ENCODE peak calls at places on chromosomes 1 and 21, in six cellular contexts. V, P, C, X, S and I are unnamed samples.
A peak's percentile ranks its signal among the peaks of the same experiment; 100 is the strongest.

GRCh38 chr21:45404726-45405270 is at the start of gene COL18A1:
- DNase-seq in X (peak; percentile 40), S (peak; percentile 41), C (peak; percentile 99), V (peak; percentile 81), P (peak; percentile 67), I (peak; percentile 73)

GRCh38 chr21:44375281-44375651 is 21.8 kb downstream of the TRPM2 start:
- DNase-seq in X (peak; percentile 46), V (peak; percentile 68), P (no peak), C (no peak), S (no peak), I (no peak)

GRCh38 chr1:94614168-94614815 is 72.7 kb upstream of the F3 start:
- DNase-seq in C (no peak), P (no peak), X (no peak), S (no peak), V (no peak), I (no peak)

GRCh38 chr1:243315455-243315854 is 59.6 kb downstream of the SDCCAG8 start:
- DNase-seq in P (peak; percentile 14), C (no peak), S (peak; percentile 46), V (no peak), X (no peak), I (no peak)

GRCh38 chr1:207362962-207363858 is 41.7 kb downstream of the CD55 start:
- DNase-seq in P (peak; percentile 14), S (peak; percentile 72), C (peak; percentile 23), V (no peak), X (no peak), I (no peak)

GRCh38 chr1:147641695-147642592 is 28.4 kb downstream of the ACP6 start:
- DNase-seq in V (no peak), S (peak; percentile 27), P (peak; percentile 73), X (peak; percentile 55), C (peak; percentile 65), I (peak; percentile 55)

GRCh38 chr1:7504438-7504720 is 266.7 kb upstream of the VAMP3 start:
- DNase-seq in X (no peak), V (no peak), P (no peak), S (no peak), C (no peak), I (no peak)

GRCh38 chr1:84574936-84575335 is 696 bp upstream of the CTBS start:
- DNase-seq in S (no peak), C (no peak), V (no peak), P (no peak), X (no peak), I (no peak)

GRCh38 chr1:178101266-178101630 is 7.3 kb downstream of the RASAL2 start:
- DNase-seq in S (peak; percentile 29), P (no peak), X (no peak), V (no peak), C (no peak), I (no peak)

GRCh38 chr1:151888972-151889570 is 20.2 kb downstream of the THEM4 start:
- DNase-seq in S (no peak), P (peak; percentile 45), C (no peak), X (no peak), V (no peak), I (no peak)

GRCh38 chr1:213982814-213983588 is 4.8 kb upstream of the PROX1 start:
- DNase-seq in S (peak; percentile 13), V (no peak), C (no peak), P (peak; percentile 20), X (no peak), I (no peak)

GRCh38 chr1:247748041-247748440 is at the start of gene OR14A2:
- DNase-seq in C (no peak), P (no peak), V (no peak), S (no peak), X (no peak), I (no peak)

GRCh38 chr1:88530246-88530645 is 153.8 kb upstream of the PKN2 start:
- DNase-seq in X (no peak), S (no peak), C (no peak), P (no peak), V (no peak), I (no peak)

GRCh38 chr21:42865361-42866160 is 13.8 kb downstream of the WDR4 start:
- DNase-seq in X (peak; percentile 80), P (peak; percentile 50), S (no peak), V (peak; percentile 93), C (no peak), I (peak; percentile 71)

GRCh38 chr1:234835239-234835638 is 225.3 kb upstream of the IRF2BP2 start:
- DNase-seq in P (no peak), V (no peak), X (no peak), C (no peak), S (no peak), I (no peak)

GRCh38 chr1:44327679-44328491 is 27.2 kb downstream of the ERI3 start:
- DNase-seq in V (peak; percentile 82), P (peak; percentile 100), X (peak; percentile 90), S (peak; percentile 100), C (peak; percentile 27), I (peak; percentile 73)
- H3K27ac ChIP-seq in V (no peak overlapping the region), P (peak overlapping the region; percentile 92), X (no peak overlapping the region), S (peak overlapping the region; percentile 73), C (no peak overlapping the region), I (no peak overlapping the region)

GRCh38 chr1:91879739-91880138 is 6.2 kb downstream of the TGFBR3 start:
- DNase-seq in P (no peak), V (no peak), C (no peak), X (no peak), S (no peak), I (no peak)
- H3K27me3 ChIP-seq in P (no peaks in the 10 kb centered on the region), V (no peaks in the 10 kb centered on the region), C (no peaks in the 10 kb centered on the region), X (no peaks in the 10 kb centered on the region), S (no peaks in the 10 kb centered on the region), I (no peaks in the 10 kb centered on the region)

GRCh38 chr1:9316512-9316911 is 23.8 kb downstream of the SPSB1 start:
- DNase-seq in V (no peak), P (no peak), S (no peak), X (no peak), C (no peak), I (no peak)
- H3K27ac ChIP-seq in V (no peak overlapping the region), P (peak overlapping the region; percentile 74), S (peak overlapping the region; percentile 89), X (no peak overlapping the region), C (no peak overlapping the region), I (no peak overlapping the region)

DNA sequence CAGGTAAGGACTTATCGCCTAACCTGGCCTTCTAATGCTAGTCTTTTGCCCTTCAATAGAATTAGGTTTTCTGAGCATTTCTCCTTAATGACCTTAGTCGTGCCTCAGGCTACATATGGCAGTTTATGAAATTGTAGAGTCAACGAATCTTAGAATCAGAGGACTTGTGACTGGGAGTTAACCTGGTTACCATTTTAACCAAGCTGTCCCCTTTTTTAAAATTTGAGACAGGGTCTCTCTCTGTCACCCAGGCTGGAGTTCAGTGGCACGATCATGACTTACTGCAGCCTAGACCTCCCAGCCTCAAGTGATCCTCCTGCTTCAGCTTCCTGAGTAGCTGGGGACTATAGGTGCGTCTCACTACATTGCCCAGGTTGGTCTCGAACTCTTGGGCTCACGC is 53.5 kb upstream of the DMRTB1 start:
- DNase-seq in P (no peak), X (no peak), C (no peak), V (no peak), S (no peak), I (no peak)
- H3K27me3 ChIP-seq in P (peaks cover 53% of the 10 kb centered on the region), X (peaks cover 4% of the 10 kb centered on the region), C (peaks cover 84% of the 10 kb centered on the region), V (peaks cover 17% of the 10 kb centered on the region), S (peaks cover 40% of the 10 kb centered on the region), I (peaks cover 64% of the 10 kb centered on the region)

GRCh38 chr1:210377934-210378333 is 49.2 kb downstream of the HHAT start:
- DNase-seq in P (peak; percentile 67), X (no peak), V (no peak), C (no peak), S (peak; percentile 87), I (no peak)

GRCh38 chr1:210384625-210385024 is 55.9 kb downstream of the HHAT start:
- DNase-seq in S (peak; percentile 79), C (no peak), P (peak; percentile 33), X (no peak), V (no peak), I (no peak)

GRCh38 chr1:210385228-210385627 is 56.5 kb downstream of the HHAT start:
- DNase-seq in S (no peak), P (no peak), V (no peak), X (no peak), C (no peak), I (no peak)

GRCh38 chr1:210378721-210379120 is 50.0 kb downstream of the HHAT start:
- DNase-seq in X (no peak), P (peak; percentile 32), S (peak; percentile 69), V (no peak), C (no peak), I (no peak)

GRCh38 chr1:210381934-210382333 is 53.2 kb downstream of the HHAT start:
- DNase-seq in P (no peak), S (peak; percentile 42), V (no peak), C (no peak), X (no peak), I (no peak)
- H3K27ac ChIP-seq in P (no peak overlapping the region), S (no peak overlapping the region), V (no peak overlapping the region), C (no peak overlapping the region), X (no peak overlapping the region), I (no peak overlapping the region)

DNA sequence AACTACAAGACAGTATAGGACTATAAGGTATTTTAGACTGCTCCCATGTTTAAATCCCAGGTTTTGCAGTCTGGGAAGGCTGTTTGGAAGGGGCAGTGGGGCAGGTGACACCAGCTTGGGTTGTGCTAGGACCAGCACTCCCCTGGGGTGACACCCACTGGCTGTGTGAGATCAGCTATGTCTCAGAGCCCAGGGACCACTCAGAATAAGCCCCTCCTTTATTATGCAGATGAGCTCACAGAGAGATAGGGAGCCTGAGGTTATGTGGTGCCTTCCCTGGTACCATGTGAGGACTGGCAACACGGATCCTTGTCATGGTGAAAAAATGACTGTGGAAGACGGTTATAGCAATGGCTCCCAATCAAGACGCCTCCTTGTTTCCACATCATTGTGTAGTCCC is 71.0 kb downstream of the NENF start:
- DNase-seq in V (no peak), C (peak; percentile 62), S (no peak), X (no peak), P (no peak), I (no peak)
- H3K27me3 ChIP-seq in V (no peaks in the 10 kb centered on the region), C (peaks cover 34% of the 10 kb centered on the region), S (no peaks in the 10 kb centered on the region), X (no peaks in the 10 kb centered on the region), P (no peaks in the 10 kb centered on the region), I (no peaks in the 10 kb centered on the region)

GRCh38 chr1:181018901-181019681 is 3.6 kb downstream of the STX6 start:
- DNase-seq in P (peak; percentile 42), C (no peak), X (no peak), V (no peak), S (no peak), I (no peak)

GRCh38 chr1:181021811-181022434 is 747 bp downstream of the STX6 start:
- DNase-seq in X (peak; percentile 58), V (peak; percentile 84), S (peak; percentile 76), P (peak; percentile 89), C (peak; percentile 71), I (peak; percentile 62)

GRCh38 chr1:181023265-181024057 is 791 bp upstream of the STX6 start:
- DNase-seq in X (no peak), V (no peak), P (no peak), S (no peak), C (no peak), I (no peak)

GRCh38 chr1:181016563-181016962 is 6.1 kb downstream of the STX6 start:
- DNase-seq in C (no peak), X (no peak), S (no peak), P (peak; percentile 14), V (no peak), I (no peak)

DNA sequence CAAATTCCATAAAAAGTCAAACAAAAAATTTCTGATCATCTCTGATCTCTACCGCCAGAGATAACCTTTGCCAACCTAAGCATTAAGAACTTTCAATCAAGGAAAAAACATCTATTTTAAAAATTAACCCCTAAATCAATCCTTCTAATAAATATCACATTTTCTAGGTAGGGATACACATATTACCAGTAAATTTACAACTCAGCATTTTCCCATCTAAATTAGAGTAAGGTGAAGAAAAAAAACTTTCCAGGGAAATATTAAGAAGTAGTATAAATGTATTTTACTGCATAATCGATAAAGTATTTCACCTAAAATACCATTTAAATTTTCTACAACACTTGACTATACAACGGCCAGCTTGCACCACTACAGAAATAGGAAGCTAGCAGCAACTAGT is 1.5 kb downstream of the STX6 start:
- DNase-seq in C (no peak), X (no peak), V (no peak), S (no peak), P (no peak), I (no peak)
- H3K27ac ChIP-seq in C (peak overlapping the region; percentile 81), X (no peak overlapping the region), V (peak overlapping the region; percentile 86), S (peak overlapping the region; percentile 76), P (peak overlapping the region; percentile 65), I (peak overlapping the region; percentile 92)